ENCODE peak calls at places on chromosomes 1 and 21, in eight cellular contexts. V is left ventricle myocardium superior; B is EH; N is Ammon's horn; E is stromal cell of bone marrow; D is progenitor cell of endocrine pancreas; R is activated T-helper 1 cell treated with anti-CD3 and anti-CD28 coated beads, Interleukin-12 subunit alpha, Interleukin-12 subunit beta, Interleukin-2, Interleukin-4 antibody, amounts not matched to agents 30 ng/mL and 10 ng/mL and 1 ng/mL, durations not matched to agents 14 hours and 24 hours and 36 hours; C is brain microvascular endothelial cell. Y is an unnamed sample.

GRCh38 chr21:32826317-32827167 is 55.0 kb upstream of the PAXBP1 start:
- DNase-seq in V (no peak), B (peak), N (peak), E (no peak), D (no peak), R (peak), C (peak), Y (peak)

GRCh38 chr1:74426208-74426932 is 86.0 kb downstream of the LRRC53 start:
- DNase-seq in V (no peak), B (no peak), N (no peak), E (no peak), D (no peak), R (no peak), C (no peak), Y (no peak)

GRCh38 chr1:20429296-20429695 is 56.7 kb downstream of the CAMK2N1 start:
- DNase-seq in V (no peak), B (peak), N (no peak), E (no peak), D (no peak), R (no peak), C (no peak), Y (no peak)

GRCh38 chr21:42361286-42361685 is 5.0 kb downstream of the TFF1 start:
- DNase-seq in V (no peak), B (no peak), N (no peak), E (no peak), D (no peak), R (no peak), C (no peak), Y (no peak)

GRCh38 chr1:183374825-183375224 is 43.4 kb downstream of the NMNAT2 start:
- DNase-seq in V (no peak), B (no peak), N (no peak), E (no peak), D (no peak), R (no peak), C (no peak), Y (no peak)

GRCh38 chr1:187682112-187682511 is 853.4 kb downstream of the PLA2G4A start:
- DNase-seq in V (no peak), B (no peak), N (no peak), E (no peak), D (no peak), R (no peak), C (no peak), Y (no peak)

GRCh38 chr1:37999434-38000232 is 5.7 kb downstream of the FHL3 start:
- DNase-seq in V (peak), B (peak), N (peak), E (no peak), D (no peak), R (no peak), C (peak), Y (no peak)

GRCh38 chr1:212860713-212861581 is 2.9 kb downstream of the FLVCR1 start:
- DNase-seq in V (no peak), B (peak), N (no peak), E (no peak), D (no peak), R (no peak), C (peak), Y (no peak)

GRCh38 chr21:22575165-22575584 is 1577.0 kb downstream of the NCAM2 start:
- DNase-seq in V (no peak), B (no peak), N (peak), E (no peak), D (no peak), R (no peak), C (no peak), Y (no peak)

GRCh38 chr1:23718482-23718881 is 24.8 kb upstream of the ELOA start:
- DNase-seq in V (no peak), B (peak), N (no peak), E (no peak), D (no peak), R (no peak), C (peak), Y (no peak)

GRCh38 chr1:167518331-167518700 is at the start of gene CD247:
- DNase-seq in V (no peak), B (no peak), N (no peak), E (no peak), D (no peak), R (peak), C (no peak), Y (peak)

GRCh38 chr1:47650205-47650604 is 212.4 kb downstream of the FOXD2 start:
- DNase-seq in V (no peak), B (peak), N (peak), E (peak), D (no peak), R (no peak), C (peak), Y (no peak)

GRCh38 chr1:11059990-11060948 is at the start of gene SRM:
- DNase-seq in V (peak), B (peak), N (peak), E (peak), D (peak), R (peak), C (peak), Y (peak)

GRCh38 chr1:75985827-75986226 is 53.6 kb upstream of the ASB17 start:
- DNase-seq in V (no peak), B (no peak), N (no peak), E (peak), D (no peak), R (no peak), C (peak), Y (peak)

GRCh38 chr1:193747579-193747978 is 561.2 kb upstream of the B3GALT2 start:
- DNase-seq in V (no peak), B (peak), N (no peak), E (no peak), D (no peak), R (no peak), C (peak), Y (no peak)

GRCh38 chr1:1283821-1284220 is 3.6 kb downstream of the SCNN1D start:
- DNase-seq in V (no peak), B (peak), N (no peak), E (no peak), D (no peak), R (no peak), C (no peak), Y (peak)

GRCh38 chr1:200367841-200368534 is 41.8 kb downstream of the ZNF281 start:
- DNase-seq in V (no peak), B (peak), N (peak), E (peak), D (no peak), R (no peak), C (peak), Y (no peak)

GRCh38 chr1:236024655-236025054 is 40.2 kb downstream of the NID1 start:
- DNase-seq in V (peak), B (no peak), N (no peak), E (no peak), D (no peak), R (no peak), C (no peak), Y (no peak)

GRCh38 chr1:42939216-42939615 is 19.5 kb downstream of the SLC2A1 start:
- DNase-seq in V (no peak), B (no peak), N (no peak), E (no peak), D (no peak), R (no peak), C (no peak), Y (no peak)

GRCh38 chr1:241156231-241156965 is 200.6 kb downstream of the RGS7 start:
- DNase-seq in V (no peak), B (peak), N (no peak), E (peak), D (no peak), R (no peak), C (peak), Y (no peak)

GRCh38 chr21:45445369-45445768 is 40.4 kb downstream of the COL18A1 start:
- DNase-seq in V (no peak), B (no peak), N (no peak), E (no peak), D (no peak), R (no peak), C (no peak), Y (no peak)

GRCh38 chr1:232952514-232953175 is 2.2 kb downstream of the NTPCR start:
- DNase-seq in V (no peak), B (peak), N (peak), E (no peak), D (peak), R (peak), C (peak), Y (peak)

GRCh38 chr1:23756676-23757075 is 13.4 kb downstream of the ELOA start:
- DNase-seq in V (no peak), B (peak), N (no peak), E (no peak), D (no peak), R (no peak), C (peak), Y (no peak)

GRCh38 chr1:26831546-26832248 is 5.2 kb downstream of the ZDHHC18 start:
- DNase-seq in V (no peak), B (no peak), N (no peak), E (no peak), D (no peak), R (no peak), C (no peak), Y (no peak)

GRCh38 chr1:30111431-30111830 is 612.0 kb downstream of the MATN1 start:
- DNase-seq in V (peak), B (peak), N (peak), E (peak), D (peak), R (peak), C (peak), Y (no peak)

GRCh38 chr1:36342426-36343185 is 19.2 kb upstream of the EVA1B start:
- DNase-seq in V (peak), B (peak), N (peak), E (peak), D (no peak), R (peak), C (peak), Y (peak)

GRCh38 chr1:22872971-22873664 is 99.5 kb downstream of the LACTBL1 start:
- DNase-seq in V (no peak), B (no peak), N (no peak), E (no peak), D (no peak), R (no peak), C (no peak), Y (no peak)

GRCh38 chr1:84510165-84510564 is 3.8 kb upstream of the GNG5 start:
- DNase-seq in V (no peak), B (no peak), N (no peak), E (no peak), D (no peak), R (no peak), C (no peak), Y (no peak)

GRCh38 chr1:150066838-150067183 is 765 bp upstream of the VPS45 start:
- DNase-seq in V (peak), B (no peak), N (no peak), E (no peak), D (peak), R (peak), C (no peak), Y (peak)

GRCh38 chr1:27872059-27872801 is at the start of gene THEMIS2:
- DNase-seq in V (peak), B (peak), N (peak), E (peak), D (peak), R (peak), C (peak), Y (peak)

GRCh38 chr1:25519624-25520023 is 23.8 kb upstream of the LDLRAP1 start:
- DNase-seq in V (no peak), B (peak), N (no peak), E (peak), D (no peak), R (no peak), C (peak), Y (no peak)

GRCh38 chr1:227938911-227939790 is 8.6 kb downstream of the WNT9A start:
- DNase-seq in V (peak), B (no peak), N (no peak), E (no peak), D (no peak), R (no peak), C (no peak), Y (no peak)

GRCh38 chr1:152003846-152004442 is 10.3 kb upstream of the S100A10 start:
- DNase-seq in V (no peak), B (peak), N (no peak), E (no peak), D (no peak), R (no peak), C (no peak), Y (no peak)

GRCh38 chr1:147539122-147539575 is 2.2 kb upstream of the BCL9 start:
- DNase-seq in V (no peak), B (peak), N (no peak), E (peak), D (no peak), R (no peak), C (peak), Y (no peak)

GRCh38 chr1:239617259-239617658 is 230.9 kb downstream of the CHRM3 start:
- DNase-seq in V (no peak), B (no peak), N (no peak), E (no peak), D (no peak), R (no peak), C (no peak), Y (no peak)

GRCh38 chr1:231923461-231924132 is 297.0 kb downstream of the DISC1 start:
- DNase-seq in V (no peak), B (no peak), N (peak), E (no peak), D (no peak), R (no peak), C (no peak), Y (no peak)

GRCh38 chr1:93758842-93759515 is 77.3 kb upstream of the BCAR3 start:
- DNase-seq in V (peak), B (peak), N (no peak), E (peak), D (no peak), R (peak), C (peak), Y (no peak)

GRCh38 chr1:2494323-2494693 is 18.2 kb downstream of the PLCH2 start:
- DNase-seq in V (no peak), B (peak), N (no peak), E (peak), D (no peak), R (no peak), C (no peak), Y (no peak)

GRCh38 chr1:24294757-24295371 is 24.3 kb upstream of the GRHL3 start:
- DNase-seq in V (no peak), B (peak), N (no peak), E (peak), D (no peak), R (no peak), C (no peak), Y (no peak)